ENCODE peak calls at places on chromosomes 6 and 20, in five cellular contexts. D is HL-60; O is stimulated activated CD4-positive, alpha-beta T cell treated with anti-CD3 and anti-CD28 coated beads, Interleukin-1b, Interleukin-23, amount 100 ng/mL, for 1 hour; N is fibroblast of villous mesenchyme; P is SJSA1. Y is an unnamed sample.

GRCh38 chr6:7920425-7920824 is 9.8 kb upstream of the TXNDC5 start:
- DNase-seq in N (no peak), O (no peak), P (no peak), D (no peak), Y (no peak)

GRCh38 chr6:52325695-52326471 is 36.1 kb upstream of the PAQR8 start:
- DNase-seq in O (no peak), D (no peak), N (no peak), P (no peak), Y (no peak)

GRCh38 chr6:113184736-113185135 is 672.4 kb upstream of the MARCKS start:
- DNase-seq in P (no peak), D (no peak), N (no peak), O (no peak), Y (no peak)

GRCh38 chr6:121951077-121951476 is 448.4 kb upstream of the HSF2 start:
- DNase-seq in N (peak), P (no peak), D (no peak), O (no peak), Y (no peak)

GRCh38 chr20:47352332-47353223 is 3.9 kb downstream of the ZMYND8 start:
- DNase-seq in O (no peak), D (no peak), N (no peak), P (peak), Y (no peak)

GRCh38 chr20:45097485-45098095 is 3.3 kb downstream of the KCNS1 start:
- DNase-seq in N (peak), O (no peak), D (peak), P (no peak), Y (no peak)

GRCh38 chr20:61448396-61448795 is 196.3 kb downstream of the CDH4 start:
- DNase-seq in O (no peak), D (no peak), N (no peak), P (no peak), Y (no peak)

GRCh38 chr6:37187321-37188022 is 17.5 kb downstream of the PIM1 start:
- DNase-seq in D (no peak), P (no peak), N (no peak), O (no peak), Y (no peak)

GRCh38 chr6:54980511-54981275 is 134.1 kb downstream of the FAM83B start:
- DNase-seq in O (no peak), N (peak), D (no peak), P (no peak), Y (no peak)

GRCh38 chr6:13190391-13190790 is 137.9 kb downstream of the TBC1D7 start:
- DNase-seq in D (no peak), P (no peak), N (no peak), O (no peak), Y (no peak)

GRCh38 chr20:38320221-38320620 is 16.3 kb downstream of the BPI start:
- DNase-seq in O (no peak), P (no peak), D (no peak), N (no peak), Y (no peak)

GRCh38 chr6:130943738-130944137 is 116.5 kb downstream of the SMLR1 start:
- DNase-seq in N (no peak), P (no peak), D (no peak), O (no peak), Y (no peak)

GRCh38 chr6:115271434-115271833 is 789.3 kb downstream of the FRK start:
- DNase-seq in D (no peak), P (no peak), N (no peak), O (no peak), Y (no peak)

GRCh38 chr6:167965602-167966539 is 31.6 kb upstream of the KIF25 start:
- DNase-seq in P (no peak), N (no peak), D (no peak), O (no peak), Y (no peak)

GRCh38 chr6:167832497-167833395 is 6.0 kb downstream of the AFDN start:
- DNase-seq in D (no peak), O (no peak), P (no peak), N (no peak), Y (no peak)

GRCh38 chr6:3714768-3715167 is 36.7 kb downstream of the PXDC1 start:
- DNase-seq in D (no peak), O (no peak), P (no peak), N (no peak), Y (no peak)

GRCh38 chr6:141326426-141326825 is 806.3 kb upstream of the GJE1 start:
- DNase-seq in P (peak), N (peak), D (no peak), O (peak), Y (peak)

GRCh38 chr6:36803908-36804307 is 35.3 kb downstream of the CPNE5 start:
- DNase-seq in N (no peak), P (no peak), O (no peak), D (no peak), Y (no peak)

GRCh38 chr6:43078651-43079050 is 2.5 kb downstream of the PTK7 start:
- DNase-seq in O (no peak), P (no peak), D (no peak), N (peak), Y (no peak)

GRCh38 chr6:127205031-127205430 is 61.6 kb upstream of the RNF146 start:
- DNase-seq in O (no peak), P (peak), N (peak), D (no peak), Y (no peak)

GRCh38 chr6:35021014-35021413 is 120.1 kb downstream of the TCP11 start:
- DNase-seq in P (no peak), N (no peak), O (no peak), D (no peak), Y (no peak)

GRCh38 chr6:128605961-128606360 is 85.6 kb upstream of the PTPRK start:
- DNase-seq in O (no peak), N (peak), P (no peak), D (no peak), Y (no peak)

GRCh38 chr20:10131612-10132345 is 86.9 kb upstream of the SNAP25 start:
- DNase-seq in D (no peak), P (no peak), O (no peak), N (peak), Y (no peak)

GRCh38 chr6:147204843-147205311 is 660 bp downstream of the STXBP5 start:
- DNase-seq in O (no peak), D (no peak), N (peak), P (peak), Y (no peak)

GRCh38 chr6:125471703-125472102 is 169.9 kb upstream of the HDDC2 start:
- DNase-seq in D (no peak), N (no peak), O (no peak), P (no peak), Y (no peak)

GRCh38 chr20:58623579-58624473 is 27.3 kb upstream of the STX16 start:
- DNase-seq in N (peak), P (peak), D (no peak), O (no peak), Y (peak)

Y was measured in brain pericyte.